ENCODE peak calls at places on chromosome 4, in seven cellular contexts. I is tibial nerve; Q is uterus; C is effector memory CD4-positive, alpha-beta T cell; N is cardiac muscle cell; G is suprapubic skin; E is heart left ventricle. X is an unnamed sample.

GRCh38 chr4:68271851-68272756 is 26.6 kb upstream of the TMPRSS11B start:
- DNase-seq in I (no peak), E (no peak), C (no peak), N (peak; percentile 76), Q (no peak), G (no peak), X (no peak)

GRCh38 chr4:114364857-114365256 is 233.8 kb upstream of the UGT8 start:
- DNase-seq in G (no peak), C (no peak), I (no peak), E (peak; percentile 25), Q (no peak), N (peak; percentile 61), X (no peak)

GRCh38 chr4:98627883-98628282 is 30.5 kb downstream of the TSPAN5 start:
- DNase-seq in Q (no peak), N (peak; percentile 81), C (no peak), G (no peak), E (no peak), I (no peak), X (no peak)

GRCh38 chr4:147361726-147362125 is 119.2 kb upstream of the EDNRA start:
- DNase-seq in C (no peak), Q (peak; percentile 76), E (peak; percentile 46), I (no peak), G (no peak), N (peak; percentile 94), X (no peak)

GRCh38 chr4:177171588-177171987 is 138.1 kb upstream of the NEIL3 start:
- DNase-seq in E (no peak), N (no peak), Q (no peak), C (no peak), I (no peak), G (no peak), X (no peak)

GRCh38 chr4:110621328-110621812 is 1.5 kb downstream of the PITX2 start:
- DNase-seq in E (no peak), C (no peak), Q (no peak), I (no peak), N (no peak), G (no peak), X (no peak)

GRCh38 chr4:41913509-41913908 is 21.7 kb upstream of the TMEM33 start:
- DNase-seq in C (no peak), N (no peak), Q (no peak), I (no peak), E (no peak), G (no peak), X (no peak)

GRCh38 chr4:26493461-26493860 is 3.2 kb upstream of the CCKAR start:
- DNase-seq in Q (no peak), C (no peak), G (no peak), N (no peak), E (no peak), I (no peak), X (no peak)

GRCh38 chr4:155371432-155372043 is 5.2 kb downstream of the MAP9 start:
- DNase-seq in N (peak; percentile 55), C (no peak), I (no peak), G (no peak), E (no peak), Q (no peak), X (no peak)

GRCh38 chr4:123661080-123661737 is 264.6 kb downstream of the SPRY1 start:
- DNase-seq in N (peak; percentile 57), E (no peak), C (no peak), I (no peak), G (no peak), Q (no peak), X (no peak)

GRCh38 chr4:163382178-163382869 is 38.6 kb downstream of the NPY5R start:
- DNase-seq in G (no peak), C (no peak), I (no peak), Q (no peak), N (no peak), E (no peak), X (no peak)

GRCh38 chr4:174554329-174554728 is 32.0 kb upstream of the HPGD start:
- DNase-seq in G (no peak), E (no peak), C (no peak), N (no peak), I (no peak), Q (no peak), X (no peak)

GRCh38 chr4:106270708-106271107 is 45.3 kb downstream of the TBCK start:
- DNase-seq in N (no peak), G (no peak), E (no peak), C (no peak), I (no peak), Q (no peak), X (no peak)

GRCh38 chr4:27011401-27011800 is 150.8 kb downstream of the STIM2 start:
- DNase-seq in Q (no peak), E (no peak), N (no peak), G (no peak), C (no peak), I (no peak), X (no peak)

GRCh38 chr4:80184791-80185756 is 12.2 kb upstream of the PRDM8 start:
- DNase-seq in N (peak; percentile 13), I (no peak), E (no peak), Q (no peak), G (no peak), C (no peak), X (no peak)

GRCh38 chr4:145843148-145843547 is 95.5 kb downstream of the ZNF827 start:
- DNase-seq in C (no peak), I (no peak), Q (no peak), N (peak; percentile 89), G (no peak), E (no peak), X (no peak)

GRCh38 chr4:145840801-145841200 is 97.8 kb downstream of the ZNF827 start:
- DNase-seq in Q (no peak), I (no peak), G (no peak), C (no peak), N (no peak), E (no peak), X (no peak)

GRCh38 chr4:145839151-145839550 is 99.5 kb downstream of the ZNF827 start:
- DNase-seq in I (no peak), Q (no peak), C (no peak), E (no peak), G (no peak), N (no peak), X (no peak)

GRCh38 chr4:145842224-145842887 is 96.3 kb downstream of the ZNF827 start:
- DNase-seq in Q (no peak), G (no peak), I (no peak), E (no peak), N (peak; percentile 66), C (no peak), X (no peak)

DNA sequence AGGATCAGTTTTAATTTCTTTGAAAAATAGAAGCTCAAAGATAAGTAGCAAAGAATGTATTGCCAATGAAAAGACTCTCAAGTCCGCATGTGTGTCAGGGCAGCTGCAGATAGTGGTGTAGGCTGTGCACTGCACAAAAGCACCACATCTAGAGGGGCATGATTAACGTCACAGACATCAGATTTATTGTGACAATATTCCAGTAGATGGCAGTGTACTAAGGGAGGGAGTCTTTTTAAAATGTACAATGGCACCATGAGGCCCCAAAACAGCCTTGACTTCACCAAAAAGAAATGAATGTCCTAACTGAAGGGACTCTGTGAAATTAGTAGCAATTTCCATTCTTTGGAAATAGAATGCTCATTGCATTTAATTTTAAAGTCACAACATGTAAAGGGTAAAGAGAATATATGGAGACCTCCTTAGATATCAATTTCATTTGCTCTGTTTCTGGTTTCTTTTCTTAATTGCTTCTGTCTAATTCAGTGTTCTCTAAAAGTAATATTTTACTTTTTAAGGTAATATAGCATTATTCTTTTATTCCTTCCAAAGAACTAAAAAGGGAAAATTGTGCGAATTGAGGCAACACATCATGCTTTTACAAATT is 98.4 kb downstream of the ZNF827 start:
- DNase-seq in G (no peak), I (no peak), N (peak; percentile 67), C (no peak), E (no peak), Q (no peak), X (no peak)
- H3K36me3 ChIP-seq in G (no peaks in the 10 kb centered on the region), I (no peaks in the 10 kb centered on the region), N (peaks cover 28% of the 10 kb centered on the region), C (no peaks in the 10 kb centered on the region), E (no peaks in the 10 kb centered on the region), Q (no peaks in the 10 kb centered on the region), X (no peaks in the 10 kb centered on the region)

GRCh38 chr4:55125087-55125721 is at the start of gene KDR:
- DNase-seq in C (no peak), E (peak; percentile 69), Q (peak; percentile 76), N (peak; percentile 58), G (no peak), I (no peak), X (peak; percentile 70)
- H3K4me3 ChIP-seq in C (no peak within 1 kb of the TSS), E (peak within 1 kb of the TSS; percentile 62), Q (peak within 1 kb of the TSS; percentile 96), N (peak within 1 kb of the TSS; percentile 85), G (peak within 1 kb of the TSS; percentile 56), I (peak within 1 kb of the TSS; percentile 69), X (peak within 1 kb of the TSS; percentile 68)

GRCh38 chr4:153634737-153635353 is 49.2 kb upstream of the TLR2 start:
- DNase-seq in C (no peak), E (no peak), N (peak; percentile 51), G (no peak), Q (no peak), I (no peak), X (no peak)
- H3K36me3 ChIP-seq in C (peaks cover 72% of the 10 kb centered on the region), E (peaks cover 79% of the 10 kb centered on the region), N (no peaks in the 10 kb centered on the region), G (peaks cover 50% of the 10 kb centered on the region), Q (no peaks in the 10 kb centered on the region), I (peaks cover 79% of the 10 kb centered on the region), X (no peaks in the 10 kb centered on the region)

DNA sequence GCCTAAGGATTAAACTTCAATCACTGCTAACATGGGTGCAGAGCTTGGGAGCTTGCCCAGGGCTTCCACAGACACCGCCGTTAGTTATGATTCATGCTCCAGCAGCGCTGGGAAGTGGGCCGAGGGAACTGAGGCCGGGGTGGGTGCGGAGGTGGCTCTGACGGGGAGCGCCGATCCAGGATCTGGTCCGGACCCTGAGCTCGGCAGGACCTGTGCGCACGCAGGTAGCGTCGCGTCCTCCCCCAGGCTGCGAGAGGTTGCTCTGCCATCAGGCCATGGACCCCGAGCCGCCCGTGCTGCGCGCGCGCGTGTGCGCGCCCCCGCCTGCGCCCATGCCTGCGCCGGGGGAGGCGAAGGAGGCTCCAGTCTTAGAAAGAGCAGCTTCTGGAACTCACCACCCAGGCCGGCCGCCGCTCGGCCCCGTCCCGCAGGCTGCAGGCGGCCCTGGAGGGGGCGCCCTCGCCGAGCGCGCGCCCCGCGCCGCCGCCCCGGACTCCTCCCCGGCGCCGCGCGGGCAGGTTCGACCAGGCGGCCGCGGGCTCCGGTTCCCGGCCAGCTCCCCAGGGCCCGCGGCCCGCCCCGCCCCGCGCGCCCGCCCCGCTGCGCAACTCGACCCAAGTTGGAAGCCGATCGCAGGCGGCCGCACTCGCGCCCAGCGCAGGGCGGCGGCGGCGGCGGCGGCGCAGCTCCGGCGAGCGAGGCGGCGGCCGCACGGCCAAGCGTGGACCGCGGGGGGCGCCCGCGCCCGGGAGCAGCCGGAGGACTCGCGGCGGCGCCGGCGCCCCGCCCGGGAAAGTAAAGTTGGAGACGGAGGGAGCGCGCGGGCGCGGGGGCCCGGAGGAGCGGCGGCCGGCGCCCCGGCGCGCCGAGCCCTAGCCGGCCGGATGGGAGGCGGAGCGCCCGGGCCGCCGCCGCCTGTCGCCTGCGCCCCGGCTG is 646 bp upstream of the ADRA2C start:
- DNase-seq in N (peak; percentile 61), G (no peak), C (no peak), I (no peak), Q (peak; percentile 67), E (peak; percentile 42), X (peak; percentile 20)
- H3K4me3 ChIP-seq in N (peak overlapping the region; percentile 15), G (peak overlapping the region; percentile 44), C (no peak overlapping the region), I (peak overlapping the region; percentile 45), Q (peak overlapping the region; percentile 30), E (peak overlapping the region; percentile 43), X (peak overlapping the region; percentile 42)

X was measured in heart right ventricle.